ENCODE peak calls at places on chromosomes 3 and 15, in seven cellular contexts. N is CD4-positive, alpha-beta T cell; G is fibroblast of the aortic adventitia; X is GM13976; E is AG09319; K is HCT116; D is GM20000. U is an unnamed sample.

GRCh38 chr3:150800722-150801121 is 37.8 kb upstream of the SIAH2 start:
- DNase-seq in X (no peak), E (no peak), K (no peak), N (no peak), D (no peak), G (no peak), U (no peak)

GRCh38 chr15:101368868-101369642 is 74.0 kb upstream of the SNRPA1 start:
- DNase-seq in G (no peak), X (no peak), E (no peak), N (no peak), D (no peak), K (no peak), U (no peak)

GRCh38 chr3:487580-487979 is 291.0 kb downstream of the CHL1 start:
- DNase-seq in D (no peak), G (no peak), K (no peak), E (no peak), N (no peak), X (no peak), U (no peak)

GRCh38 chr15:72197460-72198409 is at the start of gene GRAMD2A:
- DNase-seq in G (no peak), K (peak), X (peak), N (no peak), E (no peak), D (peak), U (peak)

GRCh38 chr3:105094588-105094987 is 272.1 kb upstream of the ALCAM start:
- DNase-seq in N (no peak), G (no peak), E (no peak), X (no peak), D (no peak), K (no peak), U (no peak)

GRCh38 chr3:155369244-155369643 is 75.8 kb upstream of the STRIT1 start:
- DNase-seq in N (no peak), G (no peak), D (no peak), E (no peak), K (no peak), X (no peak), U (no peak)

GRCh38 chr15:67149859-67150824 is 84.7 kb downstream of the SMAD3 start:
- DNase-seq in K (peak), E (peak), G (peak), N (peak), X (peak), D (peak), U (peak)

GRCh38 chr3:100041328-100041749 is 73.0 kb downstream of the FILIP1L start:
- DNase-seq in D (no peak), K (peak), G (peak), E (peak), N (no peak), X (no peak), U (no peak)

GRCh38 chr15:50202003-50202402 is 20.0 kb downstream of the SLC27A2 start:
- DNase-seq in N (no peak), X (no peak), D (no peak), E (no peak), K (no peak), G (no peak), U (no peak)
- TF ChIP-seq CTCF in N (no peak), X (no peak), D (no peak), E (no peak), K (no peak), G (no peak), U (no peak)

GRCh38 chr15:57507111-57507510 is 84.6 kb upstream of the MYZAP start:
- DNase-seq in X (no peak), K (no peak), G (no peak), E (no peak), N (no peak), D (no peak), U (no peak)

GRCh38 chr15:57505949-57506391 is 85.7 kb upstream of the MYZAP start:
- DNase-seq in N (no peak), D (no peak), K (no peak), X (no peak), G (peak), E (no peak), U (no peak)

GRCh38 chr15:57504599-57504940 is 87.1 kb upstream of the MYZAP start:
- DNase-seq in D (no peak), E (no peak), X (no peak), K (no peak), G (no peak), N (no peak), U (no peak)

GRCh38 chr15:57505056-57505713 is 86.5 kb upstream of the MYZAP start:
- DNase-seq in K (no peak), N (no peak), G (peak), D (no peak), E (no peak), X (no peak), U (no peak)

GRCh38 chr15:57506422-57506821 is 85.3 kb upstream of the MYZAP start:
- DNase-seq in D (no peak), G (no peak), N (no peak), X (no peak), E (no peak), K (no peak), U (no peak)
- TF ChIP-seq CTCF in D (no peak), G (peak), N (no peak), X (no peak), E (peak), K (peak), U (no peak)

DNA sequence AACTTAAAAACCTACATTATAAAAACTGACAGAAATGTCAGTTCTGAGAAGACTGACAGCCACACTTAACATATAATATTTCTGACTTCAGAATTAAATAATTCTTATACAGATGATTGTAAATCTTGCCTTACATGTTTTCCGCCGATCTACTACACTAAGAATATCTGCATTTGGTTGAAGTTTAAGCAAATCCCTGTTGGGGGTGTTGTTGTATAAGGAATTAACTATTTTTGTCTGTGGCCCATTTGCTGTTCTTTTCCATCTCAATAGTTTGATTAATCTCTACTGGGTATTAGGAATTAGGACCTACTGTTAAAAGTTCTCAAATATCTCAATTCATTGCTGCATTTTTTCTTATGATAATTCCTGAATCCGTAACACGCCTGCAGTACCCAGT is 838.3 kb upstream of the ROBO1 start:
- DNase-seq in E (no peak), X (no peak), D (no peak), N (no peak), K (no peak), G (no peak), U (no peak)
- TF ChIP-seq CTCF in E (no peak), X (no peak), D (no peak), N (no peak), K (no peak), G (no peak), U (no peak)

GRCh38 chr15:73683624-73684536 is at the start of gene CD276:
- DNase-seq in G (peak), E (peak), D (peak), X (peak), K (peak), N (no peak), U (peak)
- TF ChIP-seq CTCF in G (peak), E (peak), D (no peak), X (peak), K (peak), N (no peak), U (no peak)

GRCh38 chr3:10855871-10856662 is 40.0 kb downstream of the SLC6A11 start:
- DNase-seq in N (no peak), D (no peak), E (no peak), G (no peak), X (no peak), K (peak), U (no peak)
- TF ChIP-seq CTCF in N (no peak), D (no peak), E (peak), G (peak), X (no peak), K (peak), U (no peak)

GRCh38 chr15:42373936-42374335 is 14.6 kb downstream of the CAPN3 start:
- DNase-seq in G (no peak), E (no peak), X (no peak), D (no peak), N (no peak), K (no peak), U (no peak)

GRCh38 chr15:42373274-42373673 is 14.0 kb downstream of the CAPN3 start:
- DNase-seq in K (no peak), X (no peak), G (no peak), D (no peak), N (no peak), E (no peak), U (no peak)

GRCh38 chr15:42368096-42368495 is 8.8 kb downstream of the CAPN3 start:
- DNase-seq in G (peak), D (no peak), E (no peak), X (no peak), K (no peak), N (no peak), U (no peak)

GRCh38 chr15:42374810-42375209 is 15.5 kb downstream of the CAPN3 start:
- DNase-seq in K (no peak), G (no peak), N (no peak), E (no peak), X (no peak), D (no peak), U (no peak)

DNA sequence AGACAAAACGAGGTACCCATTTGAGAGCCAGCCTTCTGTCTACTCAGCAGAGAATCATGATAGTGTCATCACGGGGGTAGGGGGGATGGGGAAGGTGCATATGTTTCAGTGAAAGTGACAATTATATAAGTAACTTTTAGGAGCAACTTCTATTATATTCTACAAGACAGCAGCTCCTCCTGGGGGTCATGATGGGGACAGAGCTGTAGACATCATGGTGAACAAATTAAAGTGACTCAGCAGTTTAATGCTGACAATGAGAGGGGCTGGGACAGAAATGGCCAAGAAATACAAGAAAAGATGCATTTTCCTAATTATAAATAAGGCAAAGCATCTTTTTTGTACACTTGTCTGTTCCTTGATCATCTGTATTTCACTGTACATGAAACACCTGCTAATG is 11.8 kb downstream of the CAPN3 start:
- DNase-seq in X (no peak), N (no peak), D (no peak), E (no peak), K (peak), G (peak), U (peak)
- TF ChIP-seq CTCF in X (no peak), N (no peak), D (no peak), E (peak), K (peak), G (no peak), U (no peak)

U was measured in activated CD8-positive, alpha-beta T cell treated with anti-CD3 and anti-CD28 coated beads for 36 hours.